ENCODE peak calls at places on chromosome 22, in ten cellular contexts. L is stimulated activated CD4-positive, alpha-beta T cell treated with anti-CD3 and anti-CD28 coated beads, Interleukin-1b, Interleukin-23, amount 100 ng/mL, for 1 hour; H is kidney epithelial cell; R is activated CD4-positive, alpha-beta T cell treated with anti-CD3 and anti-CD28 coated beads, Interleukin-2, amount 10 ng/mL, durations not matched to agents 7 days and 5 days; C is mammary epithelial cell; W is KBM-7; D is activated CD8-positive, alpha-beta memory T cell treated with anti-CD3 and anti-CD28 coated beads, Interleukin-2, amount 50 U/mL, for 4 hours; N is OCI-M1; V is activated T-cell treated with anti-CD3 and anti-CD28 coated beads for 1 hour; T is AG20443. Y is an unnamed sample.

GRCh38 chr22:17580461-17581031 is 17.2 kb downstream of the SLC25A18 start:
- DNase-seq in N (no peak), T (no peak), D (no peak), W (no peak), R (no peak), L (no peak), C (no peak), V (no peak), H (no peak), Y (no peak)

GRCh38 chr22:20021196-20022181 is 579 bp downstream of the TANGO2 start:
- DNase-seq in V (no peak), R (no peak), L (no peak), N (peak), H (no peak), T (peak), C (no peak), D (no peak), W (no peak), Y (no peak)

GRCh38 chr22:34878996-34879395 is 187.0 kb upstream of the ISX start:
- DNase-seq in H (peak), N (no peak), R (no peak), C (peak), L (no peak), D (no peak), W (no peak), V (no peak), T (peak), Y (no peak)

GRCh38 chr22:48278620-48279464 is 1516.4 kb downstream of the TBC1D22A start:
- DNase-seq in D (no peak), H (no peak), V (no peak), L (no peak), N (no peak), W (no peak), C (no peak), T (no peak), R (no peak), Y (no peak)

GRCh38 chr22:40401532-40401931 is 31.1 kb downstream of the SGSM3 start:
- DNase-seq in L (no peak), D (peak), T (no peak), H (no peak), N (no peak), V (no peak), C (no peak), W (no peak), R (peak), Y (no peak)

GRCh38 chr22:30224161-30224857 is 22.2 kb downstream of the LIF start:
- DNase-seq in D (no peak), R (no peak), T (peak), H (no peak), C (peak), V (no peak), W (no peak), L (no peak), N (peak), Y (no peak)

GRCh38 chr22:24588756-24589481 is 4.0 kb downstream of the LRRC75B start:
- DNase-seq in T (no peak), V (no peak), L (no peak), W (no peak), N (no peak), R (no peak), H (no peak), C (no peak), D (no peak), Y (no peak)

GRCh38 chr22:48236261-48236660 is 1473.8 kb downstream of the TBC1D22A start:
- DNase-seq in T (no peak), V (no peak), C (no peak), W (no peak), R (no peak), N (no peak), L (no peak), D (no peak), H (no peak), Y (no peak)

GRCh38 chr22:36731916-36732315 is 28.4 kb upstream of the CACNG2 start:
- DNase-seq in W (no peak), T (no peak), V (no peak), D (no peak), R (no peak), N (no peak), L (no peak), C (no peak), H (no peak), Y (no peak)

GRCh38 chr22:48091060-48091650 is 1328.7 kb downstream of the TBC1D22A start:
- DNase-seq in D (no peak), N (no peak), V (no peak), C (no peak), R (no peak), L (no peak), H (no peak), W (no peak), T (no peak), Y (no peak)

GRCh38 chr22:39674536-39674935 is 104.0 kb downstream of the CACNA1I start:
- DNase-seq in L (no peak), V (no peak), T (no peak), H (peak), C (peak), R (no peak), N (no peak), D (no peak), W (no peak), Y (no peak)

GRCh38 chr22:49889071-49889470 is 29.2 kb downstream of the ALG12 start:
- DNase-seq in T (no peak), W (no peak), R (no peak), N (no peak), C (no peak), D (no peak), V (no peak), L (no peak), H (no peak), Y (no peak)

GRCh38 chr22:43882122-43882767 is 9.6 kb downstream of the PNPLA5 start:
- DNase-seq in W (no peak), L (no peak), V (no peak), R (no peak), N (no peak), H (no peak), T (no peak), D (no peak), C (no peak), Y (no peak)